ENCODE peak calls at places on chromosomes 13 and 19, in five cellular contexts. X is PC-3, D is fibroblast of lung, G is H1, M is HCT116. T is an unnamed sample.

GRCh38 chr13:76421011-76421410 is 465.2 kb downstream of the KCTD12 start:
- DNase-seq in M (no peak), G (no peak), D (no peak), X (no peak), T (no peak)

GRCh38 chr13:46176756-46177155 is 5.2 kb downstream of the LCP1 start:
- DNase-seq in G (no peak), D (no peak), X (no peak), M (no peak), T (no peak)

GRCh38 chr19:19192910-19193423 is 909 bp downstream of the RFXANK start:
- DNase-seq in D (no peak), M (no peak), X (no peak), G (no peak), T (no peak)

GRCh38 chr19:40348961-40349507 is 539 bp downstream of the PLD3 start:
- DNase-seq in M (peak), D (peak), X (peak), G (no peak), T (no peak)

GRCh38 chr19:32878988-32879387 is 9.4 kb upstream of the SLC7A9 start:
- DNase-seq in M (no peak), G (peak), X (no peak), D (no peak), T (no peak)

GRCh38 chr19:45455707-45456499 is 11.9 kb upstream of the FOSB start:
- DNase-seq in D (peak), X (peak), M (peak), G (peak), T (no peak)

GRCh38 chr13:24618219-24618955 is 61.8 kb upstream of the ATP12A start:
- DNase-seq in G (no peak), X (no peak), M (no peak), D (peak), T (no peak)

GRCh38 chr19:44570984-44571684 is 41.7 kb upstream of the CEACAM20 start:
- DNase-seq in M (peak), X (peak), D (peak), G (peak), T (peak)

GRCh38 chr13:106063591-106064308 is 471.7 kb downstream of the EFNB2 start:
- DNase-seq in G (no peak), D (peak), M (no peak), X (peak), T (no peak)

GRCh38 chr19:18915639-18916038 is 3.5 kb downstream of the COPE start:
- DNase-seq in X (peak), D (peak), M (peak), G (peak), T (no peak)

GRCh38 chr13:89920461-89920860 is 1427.0 kb upstream of the MIR17HG start:
- DNase-seq in G (no peak), X (no peak), D (no peak), M (no peak), T (no peak)

GRCh38 chr13:75607447-75607846 is 28.7 kb upstream of the LMO7 start:
- DNase-seq in G (no peak), X (peak), M (no peak), D (no peak), T (no peak)

GRCh38 chr13:24511824-24512207 is 762 bp downstream of the PARP4 start:
- DNase-seq in G (no peak), D (no peak), X (no peak), M (no peak), T (peak)

GRCh38 chr13:76856141-76856571 is 30.0 kb downstream of the KCTD12 start:
- DNase-seq in G (no peak), M (no peak), D (peak), X (peak), T (no peak)

GRCh38 chr19:38009650-38010229 is 102.7 kb downstream of the SIPA1L3 start:
- DNase-seq in M (no peak), D (no peak), X (no peak), G (no peak), T (no peak)

GRCh38 chr13:110705826-110706569 is at the start of gene CARS2:
- DNase-seq in D (peak), G (peak), X (peak), M (peak), T (peak)

GRCh38 chr13:27037171-27037570 is 134.4 kb downstream of the USP12 start:
- DNase-seq in M (no peak), G (no peak), D (no peak), X (no peak), T (no peak)

GRCh38 chr19:6501740-6502648 is at the start of gene TUBB4A:
- DNase-seq in G (peak), X (peak), D (no peak), M (no peak), T (no peak)

GRCh38 chr13:60165391-60166099 is 1.8 kb upstream of the DIAPH3 start:
- DNase-seq in D (peak), M (no peak), X (no peak), G (no peak), T (no peak)

GRCh38 chr19:45507864-45508680 is 793 bp downstream of the VASP start:
- DNase-seq in G (peak), X (no peak), D (peak), M (no peak), T (no peak)

GRCh38 chr13:21164631-21165030 is 11.7 kb downstream of the SKA3 start:
- DNase-seq in M (no peak), X (peak), G (no peak), D (peak), T (no peak)

GRCh38 chr19:39524495-39524894 is 8.2 kb downstream of the EID2B start:
- DNase-seq in D (no peak), X (no peak), G (no peak), M (no peak), T (no peak)

GRCh38 chr19:13986348-13986904 is 19.7 kb downstream of the RFX1 start:
- DNase-seq in M (no peak), X (no peak), G (peak), D (no peak), T (peak)

GRCh38 chr13:67231481-67231940 is 1.4 kb upstream of the PCDH9 start:
- DNase-seq in X (no peak), G (no peak), M (no peak), D (peak), T (no peak)

GRCh38 chr19:38013913-38014575 is 107.0 kb downstream of the SIPA1L3 start:
- DNase-seq in X (no peak), G (no peak), D (peak), M (no peak), T (no peak)

GRCh38 chr19:43765109-43765876 is 10.5 kb upstream of the SMG9 start:
- DNase-seq in D (peak), G (no peak), M (peak), X (peak), T (no peak)

GRCh38 chr19:46410205-46411087 is 2.9 kb downstream of the CCDC8 start:
- DNase-seq in G (no peak), D (no peak), X (no peak), M (no peak), T (no peak)

GRCh38 chr13:39401091-39401647 is 201.8 kb downstream of the LHFPL6 start:
- DNase-seq in M (no peak), G (no peak), X (no peak), D (no peak), T (no peak)

GRCh38 chr19:23461120-23461519 is 65.8 kb upstream of the ZNF91 start:
- DNase-seq in M (no peak), X (no peak), G (no peak), D (no peak), T (no peak)

GRCh38 chr13:27374650-27375049 is 49.8 kb upstream of the GTF3A start:
- DNase-seq in G (no peak), M (peak), D (peak), X (peak), T (no peak)

GRCh38 chr19:16338470-16339360 is 14.1 kb downstream of the KLF2 start:
- DNase-seq in M (peak), D (peak), X (peak), G (no peak), T (no peak)

GRCh38 chr13:52361225-52361624 is 44.7 kb downstream of the THSD1 start:
- DNase-seq in D (peak), M (no peak), X (peak), G (no peak), T (no peak)

GRCh38 chr13:36619535-36619934 is 54.3 kb upstream of the SERTM1 start:
- DNase-seq in D (no peak), G (no peak), M (no peak), X (no peak), T (no peak)

GRCh38 chr19:31171936-31172335 is 177.3 kb downstream of the TSHZ3 start:
- DNase-seq in M (no peak), X (no peak), D (no peak), G (no peak), T (no peak)

GRCh38 chr19:44741258-44741731 is 7.2 kb upstream of the BCL3 start:
- DNase-seq in M (peak), X (peak), G (no peak), D (peak), T (no peak)

GRCh38 chr19:45079911-45080469 is 930 bp downstream of the GEMIN7 start:
- DNase-seq in G (peak), M (no peak), D (no peak), X (no peak), T (no peak)

GRCh38 chr19:46478356-46478986 is 7.1 kb upstream of the PNMA8A start:
- DNase-seq in D (peak), X (no peak), G (peak), M (no peak), T (peak)

GRCh38 chr19:4597278-4597974 is 37.9 kb upstream of the SEMA6B start:
- DNase-seq in G (peak), D (no peak), M (no peak), X (no peak), T (no peak)
- TF ChIP-seq EZH2 in G (no peak), D (no peak), M (no peak), X (no peak), T (no peak)

GRCh38 chr19:7645159-7645558 is 8.2 kb downstream of the STXBP2 start:
- DNase-seq in D (no peak), M (no peak), G (no peak), X (no peak), T (no peak)

GRCh38 chr19:7644550-7644877 is 7.6 kb downstream of the STXBP2 start:
- DNase-seq in G (no peak), M (no peak), X (no peak), D (no peak), T (no peak)

GRCh38 chr19:7646426-7646700 is 9.5 kb downstream of the STXBP2 start:
- DNase-seq in M (no peak), D (no peak), G (no peak), X (no peak), T (no peak)

GRCh38 chr19:7647156-7647555 is 10.2 kb downstream of the STXBP2 start:
- DNase-seq in X (no peak), D (no peak), M (no peak), G (no peak), T (no peak)

DNA sequence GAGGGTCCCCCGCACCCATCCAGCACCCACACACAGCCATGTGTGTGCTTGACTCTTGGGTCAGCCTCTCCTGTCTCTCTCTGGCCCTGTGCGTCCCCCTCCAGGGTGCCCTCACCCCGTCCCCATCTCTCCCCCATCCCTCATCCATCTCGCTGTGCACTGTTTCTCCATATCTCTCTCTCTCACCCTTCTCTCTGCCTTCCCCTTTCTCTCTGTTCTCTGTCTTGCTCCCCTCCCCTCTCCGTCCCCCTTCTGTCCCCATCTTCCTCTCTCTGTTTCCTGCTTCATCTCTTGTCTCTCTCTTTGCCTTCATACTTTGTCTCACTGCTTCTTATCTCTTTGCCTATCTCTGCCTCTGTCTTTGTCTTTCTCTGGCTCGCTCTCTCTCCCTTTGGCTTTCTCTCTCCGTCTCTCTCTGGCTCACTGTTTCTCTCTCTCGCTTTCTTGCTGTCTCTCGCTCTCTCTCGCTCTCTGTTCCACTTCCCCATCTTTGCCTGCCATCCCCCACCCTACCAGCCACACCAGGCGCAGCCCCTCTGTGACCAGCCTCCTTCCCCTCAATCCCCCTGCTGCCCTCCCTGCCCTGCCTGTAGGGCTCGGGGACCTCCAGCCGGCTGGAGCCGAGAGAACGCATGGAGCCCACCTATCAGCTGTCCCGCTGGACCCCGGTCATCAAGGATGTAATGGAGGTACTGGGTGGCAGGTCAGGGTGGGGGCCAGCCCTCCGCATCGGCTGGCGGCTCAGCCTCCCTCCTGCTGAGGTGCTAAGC is 8.9 kb downstream of the STXBP2 start:
- DNase-seq in D (no peak), X (no peak), M (no peak), G (no peak), T (no peak)
- H3K9ac ChIP-seq in D (no peak), X (no peak), M (no peak), G (no peak), T (no peak)

DNA sequence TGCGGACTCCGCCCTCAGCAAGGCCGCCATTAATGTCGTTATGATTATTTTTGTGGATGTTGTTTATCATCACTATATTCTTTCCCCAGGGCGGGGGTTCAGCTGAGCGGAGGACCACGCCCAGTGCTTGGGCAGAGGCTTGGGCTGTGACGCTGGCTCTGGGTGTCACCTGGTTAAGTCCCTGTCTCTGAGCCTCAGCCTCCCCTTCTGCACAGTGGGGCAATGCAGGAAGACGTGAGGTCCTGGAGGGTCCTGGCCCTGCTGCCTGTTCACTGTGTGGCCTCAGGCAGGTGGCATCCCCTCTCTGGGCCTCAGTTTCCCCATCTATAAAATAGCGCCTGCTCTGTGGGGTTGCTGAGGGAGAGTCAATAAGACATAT is 32.5 kb downstream of the NFIC start:
- DNase-seq in X (no peak), D (no peak), M (no peak), G (no peak), T (no peak)
- H3K4me3 ChIP-seq in X (no peak), D (no peak), M (no peak), G (no peak), T (no peak)

GRCh38 chr19:51627491-51628138 is 2.6 kb downstream of the SIGLEC5 start:
- DNase-seq in D (no peak), X (no peak), M (no peak), G (no peak), T (no peak)
- TF ChIP-seq EZH2 in D (no peak), X (no peak), M (no peak), G (no peak), T (no peak)

GRCh38 chr19:35907377-35907745 is 734 bp downstream of the TYROBP start:
- DNase-seq in D (no peak), M (no peak), X (no peak), G (no peak), T (no peak)
- H3K9ac ChIP-seq in D (no peak), M (no peak), X (no peak), G (no peak), T (no peak)

GRCh38 chr13:113791761-113792160 is 32.7 kb downstream of the TMEM255B start:
- DNase-seq in G (no peak), D (no peak), X (no peak), M (no peak), T (no peak)

GRCh38 chr13:113794086-113794485 is 35.1 kb downstream of the TMEM255B start:
- DNase-seq in X (no peak), M (no peak), G (no peak), D (no peak), T (no peak)

GRCh38 chr13:113793718-113794085 is 34.7 kb downstream of the TMEM255B start:
- DNase-seq in X (no peak), G (no peak), M (no peak), D (no peak), T (no peak)

GRCh38 chr13:113792236-113792770 is 33.3 kb downstream of the TMEM255B start:
- DNase-seq in X (no peak), M (no peak), G (no peak), D (no peak), T (no peak)

DNA sequence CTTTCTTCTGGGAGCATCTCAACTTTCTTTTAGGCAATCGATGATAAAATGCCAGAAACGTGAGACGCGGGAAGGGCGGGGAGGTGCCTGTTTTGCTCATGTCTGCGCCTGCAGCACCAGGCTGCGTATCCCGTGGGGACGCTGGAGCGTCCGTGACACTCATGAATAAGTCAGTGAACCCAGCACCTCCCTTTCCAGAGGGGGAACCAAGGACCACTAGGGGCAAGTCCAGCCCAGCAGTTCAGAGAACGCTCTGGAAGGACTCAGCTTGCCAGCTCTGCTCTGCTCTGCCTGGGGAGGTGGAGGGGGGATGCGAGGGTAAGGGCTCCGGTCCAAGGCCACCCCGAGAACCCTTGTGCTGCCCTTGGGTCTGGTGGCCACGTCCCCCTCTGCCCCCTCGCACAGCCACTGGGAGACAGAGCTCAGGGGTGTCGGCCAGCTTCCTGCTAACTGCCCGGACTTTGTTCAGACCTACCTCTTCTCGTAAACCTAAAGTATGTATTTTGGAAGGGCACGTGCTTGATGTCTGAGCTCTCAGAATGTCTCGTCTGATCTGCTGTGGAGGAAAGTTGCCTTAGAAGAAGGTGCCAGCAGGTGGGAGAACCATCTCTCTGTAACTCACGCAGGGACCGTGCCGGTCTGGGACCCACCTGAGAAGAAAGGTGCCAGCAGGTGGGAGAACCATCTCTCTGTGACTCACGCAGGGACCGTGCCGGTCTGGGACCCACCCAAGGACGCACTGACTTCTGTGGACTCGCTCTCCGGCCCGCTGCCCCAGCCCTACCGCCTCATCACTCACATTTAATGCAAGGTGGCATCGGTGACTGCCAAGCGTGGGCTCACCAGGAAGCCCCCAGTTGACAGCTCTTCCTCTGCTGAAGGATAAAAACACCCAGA is 34.0 kb downstream of the TMEM255B start:
- DNase-seq in G (no peak), D (no peak), M (no peak), X (no peak), T (no peak)
- H3K4me3 ChIP-seq in G (no peak), D (no peak), M (no peak), X (no peak), T (no peak)

GRCh38 chr19:1526979-1527649 is 3.2 kb downstream of the PLK5 start:
- DNase-seq in D (no peak), X (no peak), G (no peak), M (no peak), T (no peak)
- TF ChIP-seq EZH2 in D (no peak), X (no peak), G (no peak), M (no peak), T (no peak)